ENCODE peak calls at places on chromosomes 7 and 10, in seven cellular contexts. X is HS-5; V is activated T-cell treated with anti-CD3 and anti-CD28 coated beads, Interleukin-2, amount 50 U/mL, for 24 hours; W is HEK293T; D is SK-N-SH; F is C1 segment of cervical spinal cord; Z is ELR. K is an unnamed sample.

GRCh38 chr7:157337316-157338149 is 729 bp downstream of the DNAJB6 start:
- DNase-seq in Z (peak), V (peak), F (peak), X (no peak), D (peak), W (peak), K (peak)

GRCh38 chr10:69088801-69089501 is 1.0 kb downstream of the SRGN start:
- DNase-seq in F (no peak), D (no peak), V (no peak), X (no peak), Z (peak), W (no peak), K (no peak)

GRCh38 chr10:78299861-78300453 is 266.3 kb downstream of the RPS24 start:
- DNase-seq in D (no peak), W (no peak), Z (no peak), V (no peak), F (no peak), X (no peak), K (no peak)

GRCh38 chr7:727806-728460 is 852 bp upstream of the PRKAR1B start:
- DNase-seq in F (no peak), Z (peak), W (no peak), V (no peak), D (peak), X (no peak), K (peak)

GRCh38 chr10:109205929-109206585 is 717.3 kb downstream of the XPNPEP1 start:
- DNase-seq in D (no peak), V (no peak), X (peak), W (no peak), F (no peak), Z (peak), K (no peak)

GRCh38 chr10:131644287-131644686 is 256.5 kb upstream of the PPP2R2D start:
- DNase-seq in X (no peak), V (no peak), Z (no peak), W (no peak), F (no peak), D (no peak), K (no peak)

GRCh38 chr10:69375307-69376151 is 41.2 kb downstream of the TACR2 start:
- DNase-seq in V (no peak), W (no peak), X (no peak), F (peak), D (no peak), Z (no peak), K (peak)

GRCh38 chr10:68871105-68871711 is 29.9 kb upstream of the DDX50 start:
- DNase-seq in Z (peak), X (no peak), F (no peak), V (no peak), W (no peak), D (no peak), K (peak)

GRCh38 chr10:14834588-14834987 is 3.2 kb downstream of the CDNF start:
- DNase-seq in F (no peak), D (no peak), X (no peak), Z (no peak), V (no peak), W (no peak), K (no peak)

GRCh38 chr10:118840071-118840775 is 85.5 kb upstream of the CACUL1 start:
- DNase-seq in V (peak), F (no peak), D (no peak), W (no peak), Z (peak), X (no peak), K (peak)

GRCh38 chr7:2964208-2964607 is 79.5 kb downstream of the CARD11 start:
- DNase-seq in X (no peak), W (no peak), D (no peak), V (no peak), Z (no peak), F (no peak), K (no peak)

GRCh38 chr7:151993977-151994676 is 31.3 kb upstream of the GALNT11 start:
- DNase-seq in D (no peak), Z (no peak), W (no peak), V (peak), F (no peak), X (no peak), K (no peak)

GRCh38 chr7:66326501-66327180 is 121.5 kb downstream of the TPST1 start:
- DNase-seq in Z (peak), W (no peak), F (no peak), D (peak), X (peak), V (no peak), K (no peak)

GRCh38 chr7:15709978-15710377 is 23.5 kb upstream of the MEOX2 start:
- DNase-seq in D (no peak), W (no peak), Z (peak), F (no peak), X (peak), V (no peak), K (no peak)

GRCh38 chr7:151590801-151591771 is 71.4 kb upstream of the RHEB start:
- DNase-seq in F (no peak), Z (no peak), W (no peak), D (no peak), V (no peak), X (no peak), K (no peak)

GRCh38 chr7:136953386-136953785 is 84.9 kb downstream of the CHRM2 start:
- DNase-seq in X (peak), W (no peak), D (no peak), V (no peak), Z (peak), F (no peak), K (no peak)

GRCh38 chr10:133257489-133258065 is 19.1 kb downstream of the ADAM8 start:
- DNase-seq in D (peak), V (no peak), X (no peak), F (peak), Z (peak), W (peak), K (peak)

GRCh38 chr10:47359626-47360418 is 11.7 kb downstream of the RBP3 start:
- DNase-seq in W (no peak), Z (no peak), D (no peak), F (no peak), X (no peak), V (peak), K (no peak)

GRCh38 chr7:80127412-80128150 is 7.0 kb upstream of the GNAI1 start:
- DNase-seq in X (no peak), V (no peak), F (peak), D (no peak), Z (no peak), W (no peak), K (no peak)

GRCh38 chr10:104880655-104881222 is 239.6 kb downstream of the SORCS3 start:
- DNase-seq in D (peak), V (no peak), W (no peak), F (no peak), Z (no peak), X (no peak), K (peak)

GRCh38 chr10:78419481-78420265 is 386.0 kb downstream of the RPS24 start:
- DNase-seq in F (no peak), D (no peak), W (no peak), Z (no peak), V (no peak), X (no peak), K (no peak)

GRCh38 chr7:134712196-134712595 is 65.5 kb downstream of the BPGM start:
- DNase-seq in F (no peak), X (no peak), V (no peak), D (no peak), W (no peak), Z (peak), K (no peak)

GRCh38 chr7:88310950-88311674 is 4.4 kb upstream of the STEAP4 start:
- DNase-seq in V (no peak), W (no peak), F (no peak), Z (no peak), X (no peak), D (no peak), K (no peak)

GRCh38 chr10:125538947-125539649 is 143.9 kb downstream of the TEX36 start:
- DNase-seq in Z (no peak), V (no peak), D (peak), F (no peak), W (peak), X (no peak), K (peak)

GRCh38 chr10:29923416-29923970 is 135.9 kb downstream of the JCAD start:
- DNase-seq in Z (no peak), D (no peak), F (no peak), W (no peak), X (no peak), V (no peak), K (no peak)

GRCh38 chr10:49161411-49161997 is 26.7 kb downstream of the TMEM273 start:
- DNase-seq in X (no peak), F (no peak), D (no peak), W (no peak), Z (peak), V (no peak), K (no peak)

GRCh38 chr10:97570789-97571536 is 1.6 kb upstream of the ANKRD2 start:
- DNase-seq in V (no peak), D (peak), F (no peak), W (no peak), X (no peak), Z (no peak), K (peak)